ENCODE peak calls at places on chromosomes 6 and 20, in five cellular contexts. H, I, R, N and T are unnamed samples.
A peak's percentile ranks its signal among the peaks of the same experiment; 100 is the strongest.

GRCh38 chr6:106966671-106967522 is 7.6 kb downstream of the CD24 start:
- DNase-seq in R (no peak), I (no peak), N (no peak), H (no peak), T (no peak)

GRCh38 chr20:41095110-41095969 is 42.0 kb upstream of the PLCG1 start:
- DNase-seq in H (peak; percentile 60), R (no peak), N (peak; percentile 73), I (peak; percentile 71), T (no peak)

GRCh38 chr6:53921639-53922038 is 126.8 kb downstream of the LRRC1 start:
- DNase-seq in N (no peak), H (no peak), I (no peak), R (no peak), T (no peak)

GRCh38 chr20:46640536-46641311 is 10.5 kb downstream of the SLC13A3 start:
- DNase-seq in H (no peak), R (no peak), I (no peak), N (no peak), T (no peak)

GRCh38 chr20:16615199-16615598 is 42.0 kb upstream of the KIF16B start:
- DNase-seq in I (peak; percentile 55), N (peak; percentile 79), H (no peak), R (no peak), T (no peak)

GRCh38 chr6:112040933-112041332 is 13.0 kb upstream of the CCN6 start:
- DNase-seq in H (no peak), I (no peak), R (no peak), N (no peak), T (no peak)

GRCh38 chr20:21125072-21125848 is 622 bp upstream of the KIZ start:
- DNase-seq in N (peak; percentile 55), I (no peak), R (no peak), H (no peak), T (peak; percentile 29)

GRCh38 chr6:125251516-125252229 is 50.1 kb downstream of the HDDC2 start:
- DNase-seq in N (no peak), I (peak; percentile 18), H (no peak), R (no peak), T (no peak)

GRCh38 chr6:40395066-40395697 is 192.0 kb downstream of the LRFN2 start:
- DNase-seq in I (no peak), N (no peak), R (no peak), H (no peak), T (no peak)

GRCh38 chr6:18121580-18122127 is 823 bp downstream of the NHLRC1 start:
- DNase-seq in H (no peak), I (no peak), R (no peak), N (peak; percentile 7), T (no peak)

GRCh38 chr6:119974430-119975159 is 625.0 kb upstream of the MAN1A1 start:
- DNase-seq in H (no peak), R (no peak), I (no peak), N (no peak), T (no peak)

DNA sequence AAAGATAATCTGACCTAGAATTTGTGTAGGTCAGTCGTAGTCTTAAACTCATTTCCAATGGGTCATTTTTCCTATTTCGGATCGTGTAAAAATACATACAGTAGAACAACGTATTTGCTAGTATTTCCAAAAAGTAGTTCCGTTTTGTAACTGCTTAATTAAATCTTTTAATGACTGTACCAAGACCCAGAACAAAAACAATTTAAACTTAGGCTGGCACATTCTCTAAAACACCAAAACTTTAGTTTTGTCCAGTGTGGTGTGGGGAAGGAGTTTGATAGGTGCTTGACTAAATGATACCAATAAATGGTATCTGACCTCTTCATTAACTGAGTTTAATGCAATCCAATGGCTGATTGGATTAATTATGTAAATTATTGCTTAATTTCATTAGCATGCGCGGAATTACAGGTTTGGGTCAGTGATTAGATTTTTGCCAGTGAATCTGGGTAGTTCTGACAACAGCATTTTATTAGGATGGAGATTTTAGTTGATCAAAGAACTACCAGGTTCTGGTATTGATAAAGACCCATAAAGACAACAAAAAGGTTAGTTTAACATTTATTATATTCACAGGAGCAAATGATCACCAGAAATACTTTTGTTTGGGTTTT is 20.8 kb downstream of the OR2B2 start:
- DNase-seq in N (no peak), H (no peak), I (no peak), R (no peak), T (no peak)
- H3K4me3 ChIP-seq in N (peak overlapping the region; percentile 63), H (no peak overlapping the region), I (peak overlapping the region; percentile 71), R (peak overlapping the region; percentile 73), T (peak overlapping the region; percentile 71)

GRCh38 chr20:62935968-62936585 is 1.9 kb upstream of the GID8 start:
- DNase-seq in H (no peak), R (no peak), I (no peak), N (no peak), T (no peak)
- H3K4me3 ChIP-seq in H (no peak overlapping the region), R (peak overlapping the region; percentile 81), I (peak overlapping the region; percentile 82), N (peak overlapping the region; percentile 99), T (peak overlapping the region; percentile 85)

GRCh38 chr20:50484271-50484976 is 25.8 kb upstream of the PTPN1 start:
- DNase-seq in R (no peak), H (no peak), N (no peak), I (no peak), T (no peak)
- H3K4me3 ChIP-seq in R (no peak overlapping the region), H (no peak overlapping the region), N (no peak overlapping the region), I (no peak overlapping the region), T (no peak overlapping the region)

GRCh38 chr6:31877651-31878161 is 1.1 kb downstream of the SLC44A4 start:
- DNase-seq in I (no peak), H (no peak), R (no peak), N (no peak), T (no peak)

GRCh38 chr6:31878222-31878621 is 575 bp downstream of the SLC44A4 start:
- DNase-seq in H (no peak), I (no peak), R (no peak), N (no peak), T (no peak)

GRCh38 chr6:31876357-31876756 is 2.4 kb downstream of the SLC44A4 start:
- DNase-seq in R (no peak), H (peak; percentile 8), I (no peak), N (no peak), T (no peak)

GRCh38 chr6:31875852-31876251 is 2.9 kb downstream of the SLC44A4 start:
- DNase-seq in N (no peak), H (no peak), R (no peak), I (no peak), T (no peak)

DNA sequence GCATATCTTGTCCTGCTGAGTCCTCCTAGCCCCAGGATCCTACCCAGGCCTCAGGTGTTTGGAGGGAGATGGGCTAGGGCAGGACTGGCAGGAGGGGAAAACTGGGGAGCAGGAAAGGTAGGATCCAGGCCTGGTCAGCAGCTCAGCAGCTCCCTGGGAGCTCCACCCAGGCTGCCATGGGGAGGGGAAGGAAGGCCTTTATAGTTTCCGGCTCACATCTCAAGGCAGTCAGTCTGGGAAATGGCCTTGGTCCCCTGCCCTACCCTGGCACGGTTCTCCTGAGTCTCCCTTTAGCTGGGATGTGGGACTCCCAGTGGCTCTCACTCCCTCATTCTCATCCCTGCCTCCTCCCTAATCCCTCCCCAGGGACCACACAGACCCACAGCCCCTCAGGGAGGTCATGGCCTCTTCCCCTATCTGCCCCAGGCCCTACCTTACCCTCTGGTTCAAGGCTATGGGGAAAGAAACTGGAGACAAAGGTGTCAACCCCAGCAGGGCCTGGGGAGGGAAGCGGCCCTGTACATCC is 1.6 kb downstream of the SLC44A4 start:
- DNase-seq in H (no peak), N (no peak), R (no peak), I (no peak), T (no peak)
- H3K4me3 ChIP-seq in H (no peak overlapping the region), N (no peak overlapping the region), R (no peak overlapping the region), I (no peak overlapping the region), T (no peak overlapping the region)

DNA sequence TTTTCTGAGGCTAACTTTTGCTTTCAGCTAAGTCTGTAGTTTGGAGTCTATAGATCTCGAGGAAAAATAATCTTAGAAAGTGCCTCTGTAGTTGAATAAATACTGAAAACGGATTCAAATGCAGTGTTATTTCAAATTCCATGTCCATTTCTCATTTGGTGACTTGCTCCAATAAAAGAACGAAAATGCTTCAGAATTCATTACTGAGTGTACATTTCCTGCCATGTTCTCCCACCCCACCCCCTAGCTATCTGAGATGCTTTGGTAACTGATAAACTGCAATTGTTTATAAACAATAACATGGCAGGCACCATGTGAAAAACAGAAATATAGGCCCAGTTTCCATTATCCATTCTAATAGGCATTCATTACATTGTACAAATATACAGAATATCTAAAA is 1.6 kb downstream of the FAM162B start:
- DNase-seq in I (no peak), R (no peak), N (no peak), H (no peak), T (no peak)
- H3K4me3 ChIP-seq in I (no peak overlapping the region), R (no peak overlapping the region), N (no peak overlapping the region), H (no peak overlapping the region), T (no peak overlapping the region)

GRCh38 chr6:26472549-26473245 is 14.9 kb downstream of the BTN2A1 start:
- DNase-seq in I (no peak), N (no peak), H (no peak), R (no peak), T (no peak)
- H3K4me3 ChIP-seq in I (no peak overlapping the region), N (no peak overlapping the region), H (no peak overlapping the region), R (no peak overlapping the region), T (no peak overlapping the region)

GRCh38 chr6:33977606-33978438 is 168.1 kb downstream of the GRM4 start:
- DNase-seq in R (no peak), N (no peak), H (no peak), I (no peak), T (no peak)

GRCh38 chr6:33974471-33974870 is 170.7 kb upstream of the MLN start:
- DNase-seq in R (no peak), N (no peak), I (no peak), H (no peak), T (no peak)

GRCh38 chr6:33976425-33977360 is 169.2 kb downstream of the GRM4 start:
- DNase-seq in R (no peak), I (no peak), N (no peak), H (no peak), T (no peak)

GRCh38 chr6:33974030-33974429 is 170.2 kb upstream of the MLN start:
- DNase-seq in R (no peak), H (no peak), I (no peak), N (no peak), T (no peak)

GRCh38 chr6:33975631-33976424 is 170.1 kb downstream of the GRM4 start:
- DNase-seq in I (no peak), R (no peak), N (no peak), H (no peak), T (no peak)
- H3K4me3 ChIP-seq in I (no peak overlapping the region), R (no peak overlapping the region), N (no peak overlapping the region), H (no peak overlapping the region), T (no peak overlapping the region)

GRCh38 chr6:108165714-108166663 is at the start of gene NR2E1:
- DNase-seq in H (no peak), R (no peak), I (peak; percentile 28), N (peak; percentile 66), T (no peak)
- H3K4me3 ChIP-seq in H (peak within 1 kb of the TSS; percentile 5), R (no peak within 1 kb of the TSS), I (no peak within 1 kb of the TSS), N (peak within 1 kb of the TSS; percentile 36), T (no peak within 1 kb of the TSS)

GRCh38 chr20:44745122-44745521 is 543 bp upstream of the KCNK15 start:
- DNase-seq in H (no peak), N (no peak), R (no peak), I (no peak), T (no peak)

GRCh38 chr20:44747166-44748004 is 1.7 kb downstream of the KCNK15 start:
- DNase-seq in I (peak; percentile 69), H (peak; percentile 85), R (peak; percentile 66), N (peak; percentile 87), T (peak; percentile 45)

GRCh38 chr20:44748005-44748370 is 2.3 kb downstream of the KCNK15 start:
- DNase-seq in I (no peak), H (no peak), R (no peak), N (peak; percentile 73), T (no peak)

GRCh38 chr20:44745560-44746366 is at the start of gene KCNK15:
- DNase-seq in I (no peak), R (no peak), N (no peak), H (peak; percentile 82), T (no peak)

GRCh38 chr20:44746367-44747165 is 901 bp downstream of the KCNK15 start:
- DNase-seq in N (peak; percentile 48), I (no peak), R (no peak), H (no peak), T (no peak)
- H3K4me3 ChIP-seq in N (peak overlapping the region; percentile 43), I (peak overlapping the region; percentile 26), R (peak overlapping the region; percentile 39), H (peak overlapping the region; percentile 70), T (peak overlapping the region; percentile 47)